ENCODE peak calls at places on chromosome 2, in five cellular contexts. F is endothelial cell; V is GM20000; I is activated effector memory CD4-positive, alpha-beta T cell treated with anti-CD3 and anti-CD28 coated beads, Interleukin-2, amount 50 U/mL, for 16 hours; G is naive thymus-derived CD4-positive, alpha-beta T cell. C is an unnamed sample.

GRCh38 chr2:201218780-201219179 is 35.8 kb downstream of the CASP10 start:
- DNase-seq in I (no peak), G (no peak), V (no peak), F (no peak), C (no peak)

GRCh38 chr2:217262916-217263315 is 403.1 kb upstream of the TNP1 start:
- DNase-seq in I (no peak), V (no peak), F (no peak), G (no peak), C (no peak)

GRCh38 chr2:173751245-173751975 is 213.8 kb downstream of the SP3 start:
- DNase-seq in G (no peak), F (no peak), V (no peak), I (no peak), C (no peak)

GRCh38 chr2:116489292-116489691 is 1325.2 kb upstream of the DDX18 start:
- DNase-seq in V (no peak), G (no peak), I (no peak), F (no peak), C (no peak)

GRCh38 chr2:42962521-42962953 is 170.2 kb upstream of the HAAO start:
- DNase-seq in V (peak; percentile 42), G (no peak), I (no peak), F (no peak), C (peak; percentile 70)

GRCh38 chr2:45860136-45861106 is 208.9 kb downstream of the PRKCE start:
- DNase-seq in G (peak; percentile 36), F (no peak), V (no peak), I (no peak), C (no peak)

GRCh38 chr2:100208375-100208774 is 66.0 kb upstream of the AFF3 start:
- DNase-seq in F (no peak), G (no peak), I (no peak), V (no peak), C (no peak)

GRCh38 chr2:182165196-182165595 is 179.5 kb downstream of the PPP1R1C start:
- DNase-seq in V (no peak), I (no peak), F (no peak), G (no peak), C (no peak)

GRCh38 chr2:237485844-237486243 is 1.2 kb upstream of the MLPH start:
- DNase-seq in I (no peak), F (no peak), G (no peak), V (no peak), C (no peak)

GRCh38 chr2:215379039-215379438 is 56.8 kb downstream of the FN1 start:
- DNase-seq in V (no peak), F (no peak), I (no peak), G (no peak), C (no peak)

GRCh38 chr2:41922177-41922576 is 125.6 kb upstream of the PKDCC start:
- DNase-seq in V (no peak), I (no peak), F (no peak), G (no peak), C (no peak)

GRCh38 chr2:202512176-202512575 is 122.6 kb upstream of the FAM117B start:
- DNase-seq in V (no peak), I (no peak), G (no peak), F (no peak), C (no peak)

C was measured in KG1.